ENCODE peak calls at places on chromosomes 6 and 20, in seven cellular contexts. One of them, this sample, is unnamed.

GRCh38 chr6:131524695-131525336 is 48.2 kb upstream of the ARG1 start:
- DNase-seq in stimulated activated CD4-positive, alpha-beta T cell treated with anti-CD3 and anti-CD28 coated beads, Interleukin-2, amount 100 ng/mL, for 24 hours: no peak
- DNase-seq in memory B cell: no peak
- DNase-seq in hippocampal formation: no peak
- DNase-seq in activated effector memory CD4-positive, alpha-beta T cell treated with anti-CD3 and anti-CD28 coated beads, Interleukin-2, amount 50 U/mL, for 16 hours: no peak
- DNase-seq in brain microvascular endothelial cell: no peak
- DNase-seq in stimulated activated CD8-positive, alpha-beta memory T cell treated with anti-CD3 and anti-CD28 coated beads, Interleukin-15, amount 100 ng/mL, for 48 hours: no peak
- DNase-seq in this sample: no peak

GRCh38 chr20:18624948-18625347 is 37.1 kb downstream of the DTD1 start:
- DNase-seq in activated effector memory CD4-positive, alpha-beta T cell treated with anti-CD3 and anti-CD28 coated beads, Interleukin-2, amount 50 U/mL, for 16 hours: no peak
- DNase-seq in memory B cell: no peak
- DNase-seq in stimulated activated CD8-positive, alpha-beta memory T cell treated with anti-CD3 and anti-CD28 coated beads, Interleukin-15, amount 100 ng/mL, for 48 hours: no peak
- DNase-seq in hippocampal formation: no peak
- DNase-seq in stimulated activated CD4-positive, alpha-beta T cell treated with anti-CD3 and anti-CD28 coated beads, Interleukin-2, amount 100 ng/mL, for 24 hours: no peak
- DNase-seq in brain microvascular endothelial cell: no peak
- DNase-seq in this sample: no peak

GRCh38 chr6:130681028-130681427 is 146.2 kb upstream of the SMLR1 start:
- DNase-seq in hippocampal formation: no peak
- DNase-seq in memory B cell: no peak
- DNase-seq in activated effector memory CD4-positive, alpha-beta T cell treated with anti-CD3 and anti-CD28 coated beads, Interleukin-2, amount 50 U/mL, for 16 hours: no peak
- DNase-seq in stimulated activated CD4-positive, alpha-beta T cell treated with anti-CD3 and anti-CD28 coated beads, Interleukin-2, amount 100 ng/mL, for 24 hours: no peak
- DNase-seq in brain microvascular endothelial cell: no peak
- DNase-seq in stimulated activated CD8-positive, alpha-beta memory T cell treated with anti-CD3 and anti-CD28 coated beads, Interleukin-15, amount 100 ng/mL, for 48 hours: no peak
- DNase-seq in this sample: peak; percentile 23

GRCh38 chr6:16684195-16684689 is 77.0 kb downstream of the ATXN1 start:
- DNase-seq in memory B cell: no peak
- DNase-seq in activated effector memory CD4-positive, alpha-beta T cell treated with anti-CD3 and anti-CD28 coated beads, Interleukin-2, amount 50 U/mL, for 16 hours: no peak
- DNase-seq in stimulated activated CD8-positive, alpha-beta memory T cell treated with anti-CD3 and anti-CD28 coated beads, Interleukin-15, amount 100 ng/mL, for 48 hours: no peak
- DNase-seq in hippocampal formation: no peak
- DNase-seq in stimulated activated CD4-positive, alpha-beta T cell treated with anti-CD3 and anti-CD28 coated beads, Interleukin-2, amount 100 ng/mL, for 24 hours: no peak
- DNase-seq in brain microvascular endothelial cell: no peak
- DNase-seq in this sample: no peak

GRCh38 chr6:56940463-56940862 is 14.4 kb upstream of the BEND6 start:
- DNase-seq in stimulated activated CD8-positive, alpha-beta memory T cell treated with anti-CD3 and anti-CD28 coated beads, Interleukin-15, amount 100 ng/mL, for 48 hours: no peak
- DNase-seq in activated effector memory CD4-positive, alpha-beta T cell treated with anti-CD3 and anti-CD28 coated beads, Interleukin-2, amount 50 U/mL, for 16 hours: no peak
- DNase-seq in hippocampal formation: no peak
- DNase-seq in stimulated activated CD4-positive, alpha-beta T cell treated with anti-CD3 and anti-CD28 coated beads, Interleukin-2, amount 100 ng/mL, for 24 hours: no peak
- DNase-seq in memory B cell: no peak
- DNase-seq in brain microvascular endothelial cell: no peak
- DNase-seq in this sample: no peak

GRCh38 chr6:105522626-105523322 is 119.9 kb upstream of the PREP start:
- DNase-seq in hippocampal formation: no peak
- DNase-seq in activated effector memory CD4-positive, alpha-beta T cell treated with anti-CD3 and anti-CD28 coated beads, Interleukin-2, amount 50 U/mL, for 16 hours: no peak
- DNase-seq in brain microvascular endothelial cell: peak; percentile 12
- DNase-seq in stimulated activated CD8-positive, alpha-beta memory T cell treated with anti-CD3 and anti-CD28 coated beads, Interleukin-15, amount 100 ng/mL, for 48 hours: no peak
- DNase-seq in stimulated activated CD4-positive, alpha-beta T cell treated with anti-CD3 and anti-CD28 coated beads, Interleukin-2, amount 100 ng/mL, for 24 hours: no peak
- DNase-seq in memory B cell: no peak
- DNase-seq in this sample: no peak

GRCh38 chr6:127630800-127631199 is 53.8 kb downstream of the C6orf58 start:
- DNase-seq in memory B cell: no peak
- DNase-seq in stimulated activated CD4-positive, alpha-beta T cell treated with anti-CD3 and anti-CD28 coated beads, Interleukin-2, amount 100 ng/mL, for 24 hours: no peak
- DNase-seq in hippocampal formation: no peak
- DNase-seq in brain microvascular endothelial cell: no peak
- DNase-seq in activated effector memory CD4-positive, alpha-beta T cell treated with anti-CD3 and anti-CD28 coated beads, Interleukin-2, amount 50 U/mL, for 16 hours: no peak
- DNase-seq in stimulated activated CD8-positive, alpha-beta memory T cell treated with anti-CD3 and anti-CD28 coated beads, Interleukin-15, amount 100 ng/mL, for 48 hours: no peak
- DNase-seq in this sample: no peak

GRCh38 chr6:162017551-162017950 is 710.0 kb downstream of the PRKN start:
- DNase-seq in hippocampal formation: no peak
- DNase-seq in activated effector memory CD4-positive, alpha-beta T cell treated with anti-CD3 and anti-CD28 coated beads, Interleukin-2, amount 50 U/mL, for 16 hours: no peak
- DNase-seq in stimulated activated CD8-positive, alpha-beta memory T cell treated with anti-CD3 and anti-CD28 coated beads, Interleukin-15, amount 100 ng/mL, for 48 hours: no peak
- DNase-seq in memory B cell: no peak
- DNase-seq in stimulated activated CD4-positive, alpha-beta T cell treated with anti-CD3 and anti-CD28 coated beads, Interleukin-2, amount 100 ng/mL, for 24 hours: no peak
- DNase-seq in brain microvascular endothelial cell: no peak
- DNase-seq in this sample: no peak

GRCh38 chr6:81861281-81861680 is 108.8 kb upstream of the TENT5A start:
- DNase-seq in hippocampal formation: no peak
- DNase-seq in activated effector memory CD4-positive, alpha-beta T cell treated with anti-CD3 and anti-CD28 coated beads, Interleukin-2, amount 50 U/mL, for 16 hours: no peak
- DNase-seq in brain microvascular endothelial cell: no peak
- DNase-seq in memory B cell: no peak
- DNase-seq in stimulated activated CD4-positive, alpha-beta T cell treated with anti-CD3 and anti-CD28 coated beads, Interleukin-2, amount 100 ng/mL, for 24 hours: no peak
- DNase-seq in stimulated activated CD8-positive, alpha-beta memory T cell treated with anti-CD3 and anti-CD28 coated beads, Interleukin-15, amount 100 ng/mL, for 48 hours: no peak
- DNase-seq in this sample: no peak

GRCh38 chr20:4299250-4299649 is 283.9 kb upstream of the RNF24 start:
- DNase-seq in hippocampal formation: no peak
- DNase-seq in stimulated activated CD4-positive, alpha-beta T cell treated with anti-CD3 and anti-CD28 coated beads, Interleukin-2, amount 100 ng/mL, for 24 hours: no peak
- DNase-seq in memory B cell: no peak
- DNase-seq in brain microvascular endothelial cell: no peak
- DNase-seq in stimulated activated CD8-positive, alpha-beta memory T cell treated with anti-CD3 and anti-CD28 coated beads, Interleukin-15, amount 100 ng/mL, for 48 hours: no peak
- DNase-seq in activated effector memory CD4-positive, alpha-beta T cell treated with anti-CD3 and anti-CD28 coated beads, Interleukin-2, amount 50 U/mL, for 16 hours: no peak
- DNase-seq in this sample: no peak

GRCh38 chr6:8132130-8132529 is 29.8 kb upstream of the EEF1E1 start:
- DNase-seq in hippocampal formation: no peak
- DNase-seq in brain microvascular endothelial cell: no peak
- DNase-seq in stimulated activated CD4-positive, alpha-beta T cell treated with anti-CD3 and anti-CD28 coated beads, Interleukin-2, amount 100 ng/mL, for 24 hours: no peak
- DNase-seq in activated effector memory CD4-positive, alpha-beta T cell treated with anti-CD3 and anti-CD28 coated beads, Interleukin-2, amount 50 U/mL, for 16 hours: no peak
- DNase-seq in stimulated activated CD8-positive, alpha-beta memory T cell treated with anti-CD3 and anti-CD28 coated beads, Interleukin-15, amount 100 ng/mL, for 48 hours: no peak
- DNase-seq in memory B cell: no peak
- DNase-seq in this sample: no peak

This sample was measured in smooth muscle cell of the brain vasculature.